ENCODE peak calls at places on chromosome 15, in five cellular contexts. P, W, M, L and T are unnamed samples.

GRCh38 chr15:68637755-68638405 is 59.1 kb downstream of the CORO2B start:
- DNase-seq in P (peak), W (no peak), M (no peak), L (peak), T (no peak)

GRCh38 chr15:59965741-59966140 is 38.4 kb upstream of the FOXB1 start:
- DNase-seq in P (no peak), W (no peak), M (no peak), L (no peak), T (no peak)

GRCh38 chr15:74795961-74796625 is 14.2 kb downstream of the CSK start:
- DNase-seq in P (no peak), W (no peak), M (no peak), L (no peak), T (no peak)

GRCh38 chr15:59998256-59999063 is 5.7 kb upstream of the FOXB1 start:
- DNase-seq in P (no peak), W (no peak), M (peak), L (no peak), T (no peak)

GRCh38 chr15:30062881-30063280 is 19.9 kb upstream of the GOLGA8J start:
- DNase-seq in P (no peak), W (no peak), M (no peak), L (no peak), T (no peak)

GRCh38 chr15:73872370-73872769 is 994 bp upstream of the TBC1D21 start:
- DNase-seq in P (no peak), W (no peak), M (no peak), L (peak), T (no peak)

GRCh38 chr15:67240235-67241131 is 14.0 kb downstream of the AAGAB start:
- DNase-seq in P (no peak), W (no peak), M (no peak), L (no peak), T (peak)

GRCh38 chr15:98903377-98904018 is 104.1 kb downstream of the PGPEP1L start:
- DNase-seq in P (no peak), W (no peak), M (no peak), L (peak), T (no peak)

GRCh38 chr15:44536298-44536961 is 517 bp upstream of the EIF3J start:
- DNase-seq in P (no peak), W (peak), M (no peak), L (peak), T (peak)

GRCh38 chr15:39665629-39666245 is 84.9 kb downstream of the THBS1 start:
- DNase-seq in P (no peak), W (no peak), M (no peak), L (no peak), T (no peak)

GRCh38 chr15:81573098-81573746 is 199.2 kb upstream of the TMC3 start:
- DNase-seq in P (no peak), W (no peak), M (no peak), L (no peak), T (no peak)

GRCh38 chr15:62165029-62165792 is at the start of gene C2CD4B:
- DNase-seq in P (no peak), W (no peak), M (no peak), L (no peak), T (peak)

GRCh38 chr15:101043011-101043410 is 123.9 kb downstream of the LRRK1 start:
- DNase-seq in P (no peak), W (no peak), M (no peak), L (no peak), T (no peak)

GRCh38 chr15:38243278-38243677 is 9.4 kb upstream of the SPRED1 start:
- DNase-seq in P (no peak), W (no peak), M (no peak), L (no peak), T (no peak)

GRCh38 chr15:57153140-57153539 is 223.2 kb upstream of the CGNL1 start:
- DNase-seq in P (no peak), W (no peak), M (no peak), L (peak), T (no peak)

GRCh38 chr15:90058308-90058707 is 44.0 kb downstream of the IDH2 start:
- DNase-seq in P (no peak), W (no peak), M (no peak), L (no peak), T (no peak)

GRCh38 chr15:68232937-68233336 is 3.4 kb upstream of the CLN6 start:
- DNase-seq in P (no peak), W (no peak), M (no peak), L (no peak), T (no peak)

GRCh38 chr15:65653781-65654521 is 32.2 kb downstream of the SLC24A1 start:
- DNase-seq in P (no peak), W (no peak), M (no peak), L (peak), T (no peak)

GRCh38 chr15:33160054-33160453 is 34.5 kb downstream of the FMN1 start:
- DNase-seq in P (no peak), W (no peak), M (no peak), L (no peak), T (no peak)

GRCh38 chr15:37767841-37768455 is 166.5 kb upstream of the TMCO5A start:
- DNase-seq in P (no peak), W (no peak), M (no peak), L (peak), T (no peak)

GRCh38 chr15:55715355-55716076 is 27.4 kb downstream of the PRTG start:
- DNase-seq in P (no peak), W (no peak), M (no peak), L (no peak), T (no peak)

GRCh38 chr15:38624248-38625214 is 59.9 kb upstream of the RASGRP1 start:
- DNase-seq in P (no peak), W (no peak), M (no peak), L (no peak), T (peak)

GRCh38 chr15:44801368-44801767 is 65.0 kb downstream of the TRIM69 start:
- DNase-seq in P (no peak), W (no peak), M (no peak), L (no peak), T (no peak)

GRCh38 chr15:23467110-23467600 is 20.1 kb upstream of the GOLGA6L2 start:
- DNase-seq in P (no peak), W (no peak), M (peak), L (peak), T (no peak)

GRCh38 chr15:90039996-90040395 is 38.9 kb downstream of the ZNF710 start:
- DNase-seq in P (no peak), W (no peak), M (no peak), L (no peak), T (no peak)

GRCh38 chr15:58522865-58523264 is 91.1 kb downstream of the LIPC start:
- DNase-seq in P (no peak), W (no peak), M (no peak), L (no peak), T (no peak)

GRCh38 chr15:74730619-74731316 is 5.4 kb upstream of the CYP1A1 start:
- DNase-seq in P (peak), W (no peak), M (no peak), L (no peak), T (no peak)

GRCh38 chr15:39028069-39028468 is 463.5 kb upstream of the RASGRP1 start:
- DNase-seq in P (peak), W (no peak), M (no peak), L (peak), T (peak)

GRCh38 chr15:80618666-80619481 is 76.2 kb upstream of the ABHD17C start:
- DNase-seq in P (no peak), W (no peak), M (no peak), L (peak), T (no peak)

GRCh38 chr15:90097475-90097874 is 4.8 kb downstream of the IDH2 start:
- DNase-seq in P (no peak), W (no peak), M (peak), L (no peak), T (no peak)

GRCh38 chr15:32766101-32766500 is 48.3 kb downstream of the GREM1 start:
- DNase-seq in P (no peak), W (no peak), M (no peak), L (no peak), T (no peak)

GRCh38 chr15:52337198-52337853 is 41.7 kb upstream of the MYO5C start:
- DNase-seq in P (no peak), W (no peak), M (no peak), L (peak), T (no peak)

GRCh38 chr15:45641374-45641778 is 6.5 kb downstream of the SQOR start:
- DNase-seq in P (peak), W (no peak), M (no peak), L (peak), T (peak)

DNA sequence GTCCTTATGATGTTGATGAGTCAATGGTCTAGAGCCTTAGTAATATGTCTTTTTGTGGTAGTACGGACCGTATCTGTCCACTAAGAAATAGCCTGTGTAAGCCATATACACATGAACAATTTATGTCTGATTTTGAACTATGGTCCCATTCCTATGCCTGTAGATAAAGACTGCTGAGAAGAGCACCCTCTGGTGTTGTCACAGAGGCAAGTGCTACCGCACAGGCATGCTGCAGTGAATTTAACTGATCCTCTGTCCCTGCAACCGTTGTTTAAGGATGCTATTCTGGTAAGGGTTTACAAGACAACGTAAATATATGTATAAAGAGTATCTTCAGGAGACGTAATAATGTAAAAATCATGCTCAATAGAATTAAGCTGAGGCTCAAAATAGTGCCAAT is 170.7 kb downstream of the UBE3A start:
- DNase-seq in P (no peak), W (no peak), M (no peak), L (no peak), T (no peak)
- TF ChIP-seq CTCF in P (no peak), W (no peak), M (no peak), L (no peak), T (no peak)

DNA sequence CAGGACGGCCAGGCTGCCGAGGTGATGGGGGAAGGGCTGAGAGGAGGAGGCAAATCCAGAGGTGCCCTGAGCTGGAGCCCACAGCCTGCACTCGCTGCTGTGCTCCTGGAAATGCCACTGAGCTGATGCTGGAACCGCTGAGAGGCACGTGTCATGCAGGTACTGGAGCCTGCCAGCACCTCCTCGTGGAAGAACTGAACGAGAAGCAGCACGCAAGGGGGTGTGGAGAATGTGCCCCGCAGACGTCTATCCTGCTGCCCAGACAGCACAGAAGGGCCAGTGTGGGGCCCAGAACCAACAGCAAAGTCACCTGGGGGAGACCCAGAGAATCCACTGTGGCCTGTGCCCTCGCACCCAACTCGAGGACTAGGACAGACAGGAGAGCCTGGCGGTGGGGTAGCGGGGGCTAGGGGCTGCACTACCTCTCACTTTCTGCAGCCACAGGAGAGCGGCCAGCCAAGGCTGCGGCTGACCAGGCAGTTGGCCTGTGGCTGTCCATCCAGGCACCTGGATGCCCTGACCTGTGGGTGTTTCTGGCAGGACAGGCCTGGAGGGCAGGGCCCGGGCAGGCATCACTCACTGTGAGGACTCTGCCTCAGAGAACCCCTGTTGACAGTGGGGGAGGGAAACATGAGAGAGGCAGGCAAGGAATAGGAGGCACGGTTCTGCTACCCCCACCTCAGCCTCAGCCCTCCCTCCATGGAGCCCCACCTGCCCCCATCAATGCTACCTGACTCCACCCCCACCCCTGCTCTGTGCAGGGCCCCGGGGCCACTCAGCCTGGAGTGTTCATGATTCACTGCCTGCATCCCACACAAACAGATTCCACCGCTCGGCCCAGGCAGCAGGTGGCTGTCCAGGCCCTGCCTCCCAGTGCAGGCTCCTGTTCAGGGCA is 213.1 kb downstream of the TBC1D2B start:
- DNase-seq in P (peak), W (no peak), M (no peak), L (no peak), T (no peak)
- TF ChIP-seq CTCF in P (no peak), W (no peak), M (no peak), L (no peak), T (no peak)

GRCh38 chr15:79403501-79403900 is 28.6 kb upstream of the MINAR1 start:
- DNase-seq in P (no peak), W (no peak), M (no peak), L (peak), T (no peak)

GRCh38 chr15:79400650-79401049 is 31.5 kb upstream of the MINAR1 start:
- DNase-seq in P (no peak), W (no peak), M (no peak), L (no peak), T (no peak)

GRCh38 chr15:79399591-79399990 is 32.5 kb upstream of the MINAR1 start:
- DNase-seq in P (no peak), W (no peak), M (no peak), L (no peak), T (no peak)

GRCh38 chr15:79401301-79401700 is 30.8 kb upstream of the MINAR1 start:
- DNase-seq in P (no peak), W (no peak), M (no peak), L (no peak), T (no peak)

DNA sequence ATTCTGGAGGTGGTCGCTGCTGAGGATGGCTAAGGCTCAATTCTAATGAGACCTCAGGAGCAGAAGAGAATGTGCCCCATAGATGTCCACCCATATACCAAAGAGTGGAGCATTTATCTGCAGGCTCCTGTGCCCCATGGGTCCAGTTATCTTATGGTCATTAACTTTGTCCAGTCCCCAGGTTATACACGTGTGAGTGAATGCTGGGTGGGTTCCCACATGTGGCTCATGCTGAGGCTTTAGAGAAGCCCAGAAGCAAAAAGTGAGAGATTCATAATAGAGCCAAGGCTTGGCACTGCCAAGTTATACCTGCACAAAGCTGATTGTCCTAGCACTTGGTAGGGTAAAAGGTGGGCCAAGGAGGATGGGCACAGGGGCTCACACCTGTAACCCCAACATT is 30.0 kb upstream of the MINAR1 start:
- DNase-seq in P (no peak), W (no peak), M (no peak), L (no peak), T (no peak)
- TF ChIP-seq CTCF in P (no peak), W (no peak), M (no peak), L (no peak), T (no peak)

GRCh38 chr15:31228980-31229826 is 97.4 kb upstream of the KLF13 start:
- DNase-seq in P (no peak), W (no peak), M (peak), L (no peak), T (peak)
- TF ChIP-seq CTCF in P (no peak), W (no peak), M (no peak), L (no peak), T (no peak)

DNA sequence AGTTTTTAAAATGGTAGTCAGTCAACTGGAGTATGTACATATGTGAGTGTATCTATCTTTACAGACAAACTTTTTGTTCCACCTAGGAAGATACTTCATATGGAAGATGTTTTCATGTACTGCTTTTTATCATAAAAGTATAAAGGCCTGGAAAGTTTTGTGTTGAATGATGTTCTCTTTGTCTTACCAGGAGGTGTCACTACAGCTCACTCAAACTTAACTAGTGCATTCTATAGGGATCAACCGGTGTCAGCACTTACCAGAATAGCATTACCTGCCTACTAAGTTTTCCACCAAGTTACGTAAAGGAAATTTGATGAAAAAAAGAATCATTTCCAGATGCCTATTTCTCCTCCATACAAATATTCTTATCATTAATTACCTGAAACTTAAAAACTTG is 522.6 kb upstream of the SEMA6D start:
- DNase-seq in P (no peak), W (no peak), M (no peak), L (peak), T (no peak)
- TF ChIP-seq CTCF in P (no peak), W (no peak), M (peak), L (peak), T (no peak)

GRCh38 chr15:72269739-72270138 is 2.6 kb downstream of the PARP6 start:
- DNase-seq in P (no peak), W (no peak), M (no peak), L (no peak), T (no peak)

GRCh38 chr15:72271221-72271620 is 1.1 kb downstream of the PARP6 start:
- DNase-seq in P (no peak), W (no peak), M (no peak), L (no peak), T (no peak)

GRCh38 chr15:72271895-72272212 is 500 bp downstream of the PARP6 start:
- DNase-seq in P (no peak), W (no peak), M (no peak), L (peak), T (peak)

GRCh38 chr15:72272213-72272996 is at the start of gene PARP6:
- DNase-seq in P (peak), W (peak), M (peak), L (peak), T (peak)

GRCh38 chr15:72272997-72273352 is 621 bp upstream of the PARP6 start:
- DNase-seq in P (no peak), W (no peak), M (no peak), L (no peak), T (no peak)
- TF ChIP-seq CTCF in P (no peak), W (no peak), M (no peak), L (no peak), T (no peak)

DNA sequence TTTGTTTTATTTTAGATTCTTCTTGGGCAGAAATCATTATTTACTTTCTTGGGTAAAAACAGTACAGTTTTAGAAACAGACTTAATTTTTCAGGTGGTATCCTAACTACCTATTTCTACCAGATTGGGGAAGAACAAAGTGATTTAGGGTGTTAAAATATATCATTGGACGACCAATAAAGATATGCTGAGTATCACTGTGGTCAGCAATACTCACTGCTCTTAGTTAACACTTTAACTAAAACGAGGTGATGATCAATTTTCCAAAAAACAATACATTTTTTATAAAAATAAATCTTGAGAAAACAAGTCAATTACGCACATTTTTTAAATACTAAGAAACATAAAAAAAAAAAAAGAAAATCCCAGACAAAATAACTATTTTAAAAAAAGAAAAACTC is 3.6 kb downstream of the COPS2 start:
- DNase-seq in P (no peak), W (no peak), M (no peak), L (no peak), T (no peak)
- TF ChIP-seq CTCF in P (no peak), W (no peak), M (no peak), L (no peak), T (no peak)

GRCh38 chr15:64191971-64192830 is 29.4 kb upstream of the PPIB start:
- DNase-seq in P (no peak), W (no peak), M (no peak), L (no peak), T (no peak)

GRCh38 chr15:64197425-64197824 is 34.6 kb upstream of the PPIB start:
- DNase-seq in P (no peak), W (no peak), M (no peak), L (no peak), T (no peak)

GRCh38 chr15:64193971-64194370 is 31.1 kb upstream of the PPIB start:
- DNase-seq in P (no peak), W (no peak), M (no peak), L (no peak), T (no peak)
- TF ChIP-seq CTCF in P (no peak), W (no peak), M (no peak), L (no peak), T (no peak)